ENCODE peak calls at places on chromosomes 2 and 18, in eight cellular contexts. P is AG08395; S is cardiac muscle cell; R is activated naive CD4-positive, alpha-beta T cell; K is effector memory CD4-positive, alpha-beta T cell; W is GM23248; M is lower leg skin; T is type B pancreatic cell. L is an unnamed sample.

GRCh38 chr18:73848656-73849055 is 299.0 kb downstream of the FBXO15 start:
- DNase-seq in K (no peak), W (peak; percentile 71), P (no peak), M (no peak), R (no peak), S (no peak), T (no peak), L (no peak)

GRCh38 chr18:10748641-10749040 is 222.8 kb downstream of the NAPG start:
- DNase-seq in S (no peak), W (peak; percentile 10), P (no peak), M (no peak), K (no peak), R (no peak), T (no peak), L (no peak)

GRCh38 chr2:86223682-86224560 is 24.7 kb downstream of the MRPL35 start:
- DNase-seq in W (peak; percentile 74), K (no peak), R (no peak), S (no peak), P (peak; percentile 33), M (no peak), T (no peak), L (no peak)

GRCh38 chr2:102915128-102915527 is 153.3 kb downstream of the TMEM182 start:
- DNase-seq in W (peak; percentile 76), P (peak; percentile 5), S (no peak), T (no peak), M (no peak), K (no peak), R (no peak), L (no peak)

GRCh38 chr2:43388371-43388770 is 162.0 kb upstream of the ZFP36L2 start:
- DNase-seq in T (no peak), M (no peak), S (no peak), R (no peak), P (no peak), K (no peak), W (no peak), L (no peak)

GRCh38 chr2:164061129-164061746 is 325.4 kb upstream of the FIGN start:
- DNase-seq in K (no peak), P (peak; percentile 35), S (peak; percentile 65), W (peak; percentile 47), R (no peak), T (no peak), M (no peak), L (peak; percentile 3)

GRCh38 chr2:170162261-170162612 is 15.7 kb upstream of the MYO3B start:
- DNase-seq in K (no peak), S (no peak), M (no peak), T (no peak), P (peak; percentile 40), R (no peak), W (peak; percentile 63), L (no peak)

GRCh38 chr2:134905168-134905567 is 13.5 kb upstream of the CCNT2 start:
- DNase-seq in W (no peak), R (no peak), T (no peak), K (no peak), P (no peak), M (no peak), S (peak; percentile 46), L (no peak)

GRCh38 chr2:65345626-65346025 is 86.8 kb downstream of the SPRED2 start:
- DNase-seq in T (no peak), R (no peak), W (peak; percentile 22), S (no peak), M (no peak), K (no peak), P (peak; percentile 48), L (no peak)